ENCODE peak calls at places on chromosomes 16 and 17, in four cellular contexts. Z is H1, V is H9, G is IMR-90. M is an unnamed sample.

GRCh38 chr17:70288540-70289290 is 119.4 kb downstream of the KCNJ2 start:
- DNase-seq in Z (no peak), V (no peak), G (no peak), M (no peak)

GRCh38 chr16:64077242-64077641 is 1044.6 kb downstream of the CDH11 start:
- DNase-seq in Z (no peak), V (no peak), G (no peak), M (no peak)

GRCh38 chr17:61128671-61129115 is 270.9 kb upstream of the TBX2 start:
- DNase-seq in Z (no peak), V (no peak), G (peak; percentile 52), M (no peak)

GRCh38 chr17:78154903-78155811 is 9.0 kb downstream of the C17orf99 start:
- DNase-seq in Z (no peak), V (no peak), G (no peak), M (no peak)

GRCh38 chr16:53982631-53983042 is 278.7 kb downstream of the FTO start:
- DNase-seq in Z (no peak), V (no peak), G (no peak), M (no peak)

GRCh38 chr17:68576811-68577551 is 24.2 kb downstream of the FAM20A start:
- DNase-seq in Z (no peak), V (no peak), G (peak; percentile 25), M (no peak)

GRCh38 chr16:72073831-72074230 is 10.8 kb downstream of the HPR start:
- DNase-seq in Z (no peak), V (no peak), G (no peak), M (no peak)

GRCh38 chr16:72222503-72222902 is 50.5 kb upstream of the PMFBP1 start:
- DNase-seq in Z (no peak), V (no peak), G (no peak), M (no peak)

GRCh38 chr16:86831366-86831765 is 253.0 kb downstream of the FOXL1 start:
- DNase-seq in Z (no peak), V (no peak), G (no peak), M (no peak)

GRCh38 chr16:918068-918467 is 52.7 kb downstream of the LMF1 start:
- DNase-seq in Z (no peak), V (no peak), G (peak; percentile 11), M (no peak)

GRCh38 chr16:89319628-89319882 is 102.1 kb downstream of the ZNF778 start:
- DNase-seq in Z (no peak), V (no peak), G (no peak), M (no peak)

GRCh38 chr16:57091990-57092785 is at the start of gene CPNE2:
- DNase-seq in Z (peak; percentile 72), V (peak; percentile 45), G (peak; percentile 34), M (peak; percentile 45)

GRCh38 chr17:64247836-64248235 is 15.2 kb downstream of the TEX2 start:
- DNase-seq in Z (no peak), V (no peak), G (no peak), M (no peak)

GRCh38 chr17:31511176-31511540 is 119.7 kb downstream of the RAB11FIP4 start:
- DNase-seq in Z (no peak), V (no peak), G (no peak), M (no peak)

GRCh38 chr16:66273644-66274334 is 92.7 kb upstream of the CDH5 start:
- DNase-seq in Z (peak; percentile 61), V (peak; percentile 55), G (peak; percentile 54), M (peak; percentile 50)

DNA sequence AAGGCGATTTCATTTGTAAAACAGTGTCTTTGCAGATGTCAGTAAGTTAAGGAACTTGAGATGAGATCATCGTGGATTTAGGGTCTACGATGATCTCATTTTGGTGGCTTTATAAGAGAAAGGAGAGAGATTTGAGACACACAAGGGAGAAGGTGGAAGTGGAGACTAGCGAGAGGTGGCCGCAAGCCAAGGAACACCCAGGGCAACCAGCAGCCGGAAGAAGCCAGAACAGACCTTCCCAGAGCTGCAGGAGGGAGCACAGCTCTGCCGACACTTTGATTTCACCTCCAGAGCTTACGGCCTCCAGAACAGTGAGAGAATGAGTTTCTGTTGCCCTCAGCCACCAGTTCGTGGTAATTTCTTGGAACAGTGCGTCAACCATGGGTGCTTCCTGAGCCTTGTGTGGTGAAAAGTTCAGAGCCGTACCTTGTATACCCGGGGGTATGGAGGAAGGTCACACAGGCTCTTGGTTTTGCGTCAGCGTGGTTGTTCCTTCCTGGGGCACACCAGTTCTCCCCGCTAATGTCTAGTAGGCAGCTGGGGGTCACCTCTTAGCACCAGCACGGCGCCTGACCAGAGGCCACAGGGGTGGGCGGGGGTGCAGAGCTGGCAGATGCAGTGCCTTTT is 12.9 kb upstream of the SEC14L1 start:
- DNase-seq in Z (no peak), V (no peak), G (no peak), M (no peak)
- H3K9ac ChIP-seq in Z (no peak overlapping the region), V (no peak overlapping the region), G (no peak overlapping the region), M (no peak overlapping the region)

GRCh38 chr16:55709801-55710200 is 54.0 kb downstream of the SLC6A2 start:
- DNase-seq in Z (no peak), V (no peak), G (no peak), M (no peak)

GRCh38 chr16:55717326-55717725 is 61.5 kb downstream of the SLC6A2 start:
- DNase-seq in Z (no peak), V (no peak), G (no peak), M (no peak)

GRCh38 chr16:55711959-55712876 is 56.4 kb downstream of the SLC6A2 start:
- DNase-seq in Z (peak; percentile 81), V (peak; percentile 61), G (peak; percentile 45), M (peak; percentile 62)

GRCh38 chr16:55710466-55710865 is 54.7 kb downstream of the SLC6A2 start:
- DNase-seq in Z (no peak), V (peak; percentile 33), G (no peak), M (peak; percentile 50)

DNA sequence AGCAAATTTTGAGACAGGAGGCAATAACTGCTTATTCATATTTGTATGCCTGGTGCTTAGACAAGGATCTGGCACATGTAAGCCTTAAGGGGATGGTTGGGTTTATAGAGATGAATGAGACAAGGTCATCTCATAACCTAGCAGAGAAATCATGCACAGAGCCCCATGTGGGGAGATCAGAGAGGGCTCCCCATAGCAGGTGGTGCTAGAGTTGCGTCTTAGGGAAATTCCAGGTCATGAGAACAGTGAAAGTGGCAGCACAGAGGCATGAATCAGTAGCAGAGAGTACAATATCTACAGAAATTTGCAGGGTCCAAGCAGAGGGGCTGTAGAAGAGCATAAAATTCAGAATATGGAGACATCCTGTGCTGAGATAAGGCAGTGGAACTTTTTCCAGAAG is 57.3 kb downstream of the SLC6A2 start:
- DNase-seq in Z (no peak), V (no peak), G (no peak), M (no peak)
- H4K5ac ChIP-seq in Z (no peak overlapping the region), V (no peak overlapping the region), G (no peak overlapping the region), M (no peak overlapping the region)

GRCh38 chr17:67160791-67161190 is 84.2 kb downstream of the HELZ start:
- DNase-seq in Z (no peak), V (no peak), G (no peak), M (no peak)

GRCh38 chr17:67165201-67165600 is 79.8 kb downstream of the HELZ start:
- DNase-seq in Z (no peak), V (no peak), G (no peak), M (no peak)

GRCh38 chr17:67161573-67161972 is 83.4 kb downstream of the HELZ start:
- DNase-seq in Z (no peak), V (no peak), G (no peak), M (no peak)

GRCh38 chr17:67162771-67163170 is 82.2 kb downstream of the HELZ start:
- DNase-seq in Z (no peak), V (no peak), G (no peak), M (peak; percentile 12)

GRCh38 chr17:67164298-67164697 is 80.7 kb downstream of the HELZ start:
- DNase-seq in Z (no peak), V (no peak), G (no peak), M (no peak)
- H3K9ac ChIP-seq in Z (no peak overlapping the region), V (no peak overlapping the region), G (no peak overlapping the region), M (no peak overlapping the region)

DNA sequence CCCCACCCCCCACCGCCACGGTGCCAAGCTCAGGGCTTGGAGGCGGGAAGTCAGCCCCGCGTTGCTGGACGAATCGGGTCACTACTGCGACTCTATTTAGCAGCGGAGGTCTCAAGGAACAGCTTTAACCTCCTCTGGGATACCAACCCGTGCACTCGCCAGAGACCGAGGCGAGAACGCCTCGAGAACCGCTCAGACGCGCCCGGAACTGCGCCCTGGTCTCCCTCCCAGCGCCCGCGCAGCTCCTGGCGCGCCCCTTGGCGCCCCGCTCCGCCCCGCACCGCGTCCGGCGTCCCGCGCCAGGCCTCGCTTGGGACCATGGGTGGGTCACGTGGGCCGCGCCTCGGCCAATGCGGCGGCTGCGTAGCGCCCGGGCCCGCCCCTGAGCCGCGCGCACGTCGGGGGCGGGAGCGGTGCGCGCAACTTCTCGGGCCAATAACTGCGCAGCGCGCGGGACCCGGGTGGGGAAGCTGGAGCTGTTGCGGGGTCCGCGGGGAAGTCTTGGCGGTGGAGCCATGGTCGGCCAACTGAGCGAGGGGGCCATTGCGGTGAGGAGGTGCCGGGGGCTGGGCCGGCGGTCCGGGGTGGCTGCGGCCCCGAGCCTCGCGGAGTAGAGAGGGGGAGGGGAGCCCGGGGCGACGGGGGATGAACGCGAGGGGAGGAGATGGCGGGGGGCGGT is at the start of the genes RPA1 and SMYD4:
- DNase-seq in Z (peak; percentile 91), V (peak; percentile 93), G (peak; percentile 79), M (peak; percentile 90)
- H4K5ac ChIP-seq in Z (peak within 1 kb of the TSS; percentile 55), V (no peak within 1 kb of the TSS), G (peak within 1 kb of the TSS; percentile 97), M (no peak within 1 kb of the TSS)